ENCODE peak calls at places on chromosomes 13 and 19, in four cellular contexts. One of them, this sample, is unnamed.

GRCh38 chr19:16661480-16662034 is 618 bp downstream of the TMEM38A start:
- DNase-seq in HepG2: no peak
- DNase-seq in HCT116: no peak
- DNase-seq in SK-N-SH: peak; percentile 36
- DNase-seq in this sample: no peak

GRCh38 chr19:48194041-48194871 is 23.8 kb downstream of the ZSWIM9 start:
- DNase-seq in HepG2: peak; percentile 18
- DNase-seq in SK-N-SH: peak; percentile 34
- DNase-seq in HCT116: no peak
- DNase-seq in this sample: no peak

GRCh38 chr13:24627090-24627714 is 53.0 kb upstream of the ATP12A start:
- DNase-seq in HepG2: peak; percentile 18
- DNase-seq in HCT116: peak; percentile 4
- DNase-seq in SK-N-SH: peak; percentile 49
- DNase-seq in this sample: no peak

GRCh38 chr19:49442354-49442753 is 1.0 kb upstream of the SLC17A7 start:
- DNase-seq in HCT116: no peak
- DNase-seq in SK-N-SH: no peak
- DNase-seq in HepG2: no peak
- DNase-seq in this sample: no peak

GRCh38 chr19:41144403-41144802 is 30.2 kb downstream of the CYP2F1 start:
- DNase-seq in SK-N-SH: peak; percentile 42
- DNase-seq in HepG2: peak; percentile 68
- DNase-seq in HCT116: peak; percentile 82
- DNase-seq in this sample: peak; percentile 79

GRCh38 chr19:35166100-35167063 is 11.8 kb downstream of the FXYD5 start:
- DNase-seq in HCT116: no peak
- DNase-seq in HepG2: no peak
- DNase-seq in SK-N-SH: no peak
- DNase-seq in this sample: no peak

GRCh38 chr13:35389535-35389934 is 87.0 kb downstream of the MAB21L1 start:
- DNase-seq in HepG2: no peak
- DNase-seq in SK-N-SH: peak; percentile 8
- DNase-seq in HCT116: no peak
- DNase-seq in this sample: no peak

GRCh38 chr19:13164370-13165090 is 14.3 kb downstream of the IER2 start:
- DNase-seq in HepG2: peak; percentile 89
- DNase-seq in SK-N-SH: peak; percentile 84
- DNase-seq in HCT116: no peak
- DNase-seq in this sample: peak; percentile 89

GRCh38 chr13:27293873-27294515 is 23.4 kb downstream of the RASL11A start:
- DNase-seq in HCT116: no peak
- DNase-seq in HepG2: no peak
- DNase-seq in SK-N-SH: no peak
- DNase-seq in this sample: no peak

GRCh38 chr13:24899601-24900000 is 135.6 kb downstream of the RNF17 start:
- DNase-seq in HepG2: no peak
- DNase-seq in SK-N-SH: no peak
- DNase-seq in HCT116: no peak
- DNase-seq in this sample: no peak

GRCh38 chr19:33214621-33215020 is 11.0 kb downstream of the SLC7A10 start:
- DNase-seq in HCT116: no peak
- DNase-seq in SK-N-SH: peak; percentile 65
- DNase-seq in HepG2: peak; percentile 41
- DNase-seq in this sample: no peak

GRCh38 chr13:106151056-106151699 is 384.3 kb downstream of the EFNB2 start:
- DNase-seq in SK-N-SH: no peak
- DNase-seq in HepG2: no peak
- DNase-seq in HCT116: peak; percentile 87
- DNase-seq in this sample: peak; percentile 73

GRCh38 chr19:57406516-57407123 is 4.3 kb upstream of the ZNF17 start:
- DNase-seq in HCT116: peak; percentile 32
- DNase-seq in HepG2: peak; percentile 65
- DNase-seq in SK-N-SH: peak; percentile 79
- DNase-seq in this sample: peak; percentile 47

GRCh38 chr19:3734310-3734600 is 26.1 kb downstream of the TJP3 start:
- DNase-seq in HepG2: no peak
- DNase-seq in SK-N-SH: no peak
- DNase-seq in HCT116: no peak
- DNase-seq in this sample: no peak

GRCh38 chr13:101627556-101627943 is 175.1 kb downstream of the ITGBL1 start:
- DNase-seq in HCT116: no peak
- DNase-seq in HepG2: no peak
- DNase-seq in SK-N-SH: no peak
- DNase-seq in this sample: peak; percentile 36

GRCh38 chr19:29667941-29668340 is 2.7 kb downstream of the PLEKHF1 start:
- DNase-seq in HepG2: no peak
- DNase-seq in HCT116: no peak
- DNase-seq in SK-N-SH: no peak
- DNase-seq in this sample: no peak

DNA sequence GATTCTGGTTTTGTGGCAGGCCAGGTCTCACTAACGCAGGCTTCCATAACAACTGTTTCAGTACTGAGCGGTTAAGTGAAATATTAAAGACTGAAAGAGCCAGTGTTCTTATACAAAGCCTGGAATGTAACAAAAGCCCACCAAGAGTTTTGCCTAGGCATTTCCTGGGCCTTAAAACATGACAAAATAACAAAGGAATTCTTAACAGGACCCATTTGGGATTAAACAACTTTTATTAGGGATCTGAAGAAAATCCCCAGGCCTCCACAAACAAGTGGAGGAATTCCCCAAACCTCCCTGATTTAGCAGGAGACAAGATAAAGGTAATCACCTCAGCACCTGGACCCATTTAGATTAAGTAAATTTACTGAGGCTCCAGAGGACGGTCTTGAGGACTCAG is 799.7 kb upstream of the SPRY2 start:
- DNase-seq in SK-N-SH: no peak
- DNase-seq in HCT116: no peak
- DNase-seq in HepG2: no peak
- DNase-seq in this sample: no peak
- H3K9ac ChIP-seq in SK-N-SH: no peak overlapping the region
- H3K9ac ChIP-seq in HCT116: no peak overlapping the region
- H3K9ac ChIP-seq in HepG2: no peak overlapping the region
- H3K9ac ChIP-seq in this sample: no peak overlapping the region

GRCh38 chr19:38615007-38615581 is 2.7 kb downstream of the MAP4K1 start:
- DNase-seq in HCT116: no peak
- DNase-seq in SK-N-SH: no peak
- DNase-seq in HepG2: no peak
- DNase-seq in this sample: no peak
- TF ChIP-seq MAX in HCT116: no peak
- TF ChIP-seq MAX in SK-N-SH: no peak
- TF ChIP-seq MAX in HepG2: no peak
- TF ChIP-seq MAX in this sample: no peak

GRCh38 chr13:72166102-72166660 is 299.2 kb upstream of the DACH1 start:
- DNase-seq in HCT116: no peak
- DNase-seq in SK-N-SH: no peak
- DNase-seq in HepG2: no peak
- DNase-seq in this sample: peak; percentile 55
- H3K9ac ChIP-seq in HCT116: no peak overlapping the region
- H3K9ac ChIP-seq in SK-N-SH: no peak overlapping the region
- H3K9ac ChIP-seq in HepG2: no peak overlapping the region
- H3K9ac ChIP-seq in this sample: no peak overlapping the region

GRCh38 chr19:1825909-1826556 is 14.0 kb upstream of the ATP8B3 start:
- DNase-seq in HepG2: peak; percentile 48
- DNase-seq in HCT116: no peak
- DNase-seq in SK-N-SH: peak; percentile 97
- DNase-seq in this sample: peak; percentile 49
- TF ChIP-seq MAX in HepG2: no peak
- TF ChIP-seq MAX in HCT116: no peak
- TF ChIP-seq MAX in SK-N-SH: no peak
- TF ChIP-seq MAX in this sample: no peak

This sample was measured in endothelial cell of umbilical vein.